ENCODE peak calls at places on chromosomes 7 and 10, in nine cellular contexts. One of them, this sample, is unnamed.

GRCh38 chr10:5198386-5198785 is 1.7 kb downstream of the AKR1C4 start:
- DNase-seq in lung: no peak
- DNase-seq in endothelial cell: no peak
- DNase-seq in uterus: no peak
- DNase-seq in fibroblast of lung: no peak
- DNase-seq in activated CD8-positive, alpha-beta T cell treated with anti-CD3 and anti-CD28 coated beads for 36 hours: no peak
- DNase-seq in cardiac muscle cell: no peak
- DNase-seq in HCT116: no peak
- DNase-seq in WTC11: no peak
- DNase-seq in this sample: no peak

GRCh38 chr7:152383341-152384234 is 52.2 kb downstream of the KMT2C start:
- DNase-seq in HCT116: no peak
- DNase-seq in fibroblast of lung: peak
- DNase-seq in WTC11: no peak
- DNase-seq in activated CD8-positive, alpha-beta T cell treated with anti-CD3 and anti-CD28 coated beads for 36 hours: peak
- DNase-seq in endothelial cell: no peak
- DNase-seq in cardiac muscle cell: no peak
- DNase-seq in lung: no peak
- DNase-seq in uterus: no peak
- DNase-seq in this sample: no peak

GRCh38 chr7:111232249-111233084 is 141.5 kb downstream of the LRRN3 start:
- DNase-seq in WTC11: no peak
- DNase-seq in cardiac muscle cell: no peak
- DNase-seq in HCT116: peak
- DNase-seq in activated CD8-positive, alpha-beta T cell treated with anti-CD3 and anti-CD28 coated beads for 36 hours: no peak
- DNase-seq in endothelial cell: no peak
- DNase-seq in fibroblast of lung: peak
- DNase-seq in uterus: no peak
- DNase-seq in lung: no peak
- DNase-seq in this sample: no peak

GRCh38 chr7:151691449-151691848 is 171.8 kb upstream of the RHEB start:
- DNase-seq in lung: no peak
- DNase-seq in WTC11: no peak
- DNase-seq in HCT116: no peak
- DNase-seq in fibroblast of lung: no peak
- DNase-seq in cardiac muscle cell: no peak
- DNase-seq in activated CD8-positive, alpha-beta T cell treated with anti-CD3 and anti-CD28 coated beads for 36 hours: no peak
- DNase-seq in endothelial cell: no peak
- DNase-seq in uterus: no peak
- DNase-seq in this sample: no peak

GRCh38 chr10:123862421-123863188 is 29.0 kb downstream of the CPXM2 start:
- DNase-seq in lung: no peak
- DNase-seq in HCT116: no peak
- DNase-seq in activated CD8-positive, alpha-beta T cell treated with anti-CD3 and anti-CD28 coated beads for 36 hours: no peak
- DNase-seq in WTC11: no peak
- DNase-seq in uterus: no peak
- DNase-seq in cardiac muscle cell: no peak
- DNase-seq in fibroblast of lung: no peak
- DNase-seq in endothelial cell: no peak
- DNase-seq in this sample: no peak

GRCh38 chr7:117110480-117111315 is 157.4 kb downstream of the ST7 start:
- DNase-seq in endothelial cell: peak
- DNase-seq in HCT116: no peak
- DNase-seq in WTC11: no peak
- DNase-seq in uterus: no peak
- DNase-seq in cardiac muscle cell: no peak
- DNase-seq in fibroblast of lung: no peak
- DNase-seq in lung: no peak
- DNase-seq in activated CD8-positive, alpha-beta T cell treated with anti-CD3 and anti-CD28 coated beads for 36 hours: peak
- DNase-seq in this sample: peak

GRCh38 chr7:105905209-105905910 is 29.0 kb upstream of the ATXN7L1 start:
- DNase-seq in lung: no peak
- DNase-seq in activated CD8-positive, alpha-beta T cell treated with anti-CD3 and anti-CD28 coated beads for 36 hours: no peak
- DNase-seq in cardiac muscle cell: no peak
- DNase-seq in WTC11: peak
- DNase-seq in uterus: no peak
- DNase-seq in HCT116: no peak
- DNase-seq in fibroblast of lung: no peak
- DNase-seq in endothelial cell: no peak
- DNase-seq in this sample: no peak

GRCh38 chr10:27258838-27259532 is 18.4 kb upstream of the ACBD5 start:
- DNase-seq in cardiac muscle cell: peak
- DNase-seq in activated CD8-positive, alpha-beta T cell treated with anti-CD3 and anti-CD28 coated beads for 36 hours: peak
- DNase-seq in HCT116: no peak
- DNase-seq in endothelial cell: peak
- DNase-seq in fibroblast of lung: no peak
- DNase-seq in WTC11: peak
- DNase-seq in uterus: no peak
- DNase-seq in lung: no peak
- DNase-seq in this sample: peak

GRCh38 chr10:104640339-104641149 is 546 bp upstream of the SORCS3 start:
- DNase-seq in lung: no peak
- DNase-seq in cardiac muscle cell: peak
- DNase-seq in endothelial cell: peak
- DNase-seq in uterus: no peak
- DNase-seq in fibroblast of lung: no peak
- DNase-seq in WTC11: peak
- DNase-seq in activated CD8-positive, alpha-beta T cell treated with anti-CD3 and anti-CD28 coated beads for 36 hours: no peak
- DNase-seq in HCT116: no peak
- DNase-seq in this sample: no peak

GRCh38 chr10:104641150-104642000 is at the start of gene SORCS3:
- DNase-seq in HCT116: no peak
- DNase-seq in cardiac muscle cell: peak
- DNase-seq in fibroblast of lung: peak
- DNase-seq in uterus: no peak
- DNase-seq in endothelial cell: peak
- DNase-seq in lung: no peak
- DNase-seq in activated CD8-positive, alpha-beta T cell treated with anti-CD3 and anti-CD28 coated beads for 36 hours: no peak
- DNase-seq in WTC11: peak
- DNase-seq in this sample: no peak

GRCh38 chr10:104642001-104642270 is 846 bp downstream of the SORCS3 start:
- DNase-seq in HCT116: no peak
- DNase-seq in lung: no peak
- DNase-seq in activated CD8-positive, alpha-beta T cell treated with anti-CD3 and anti-CD28 coated beads for 36 hours: no peak
- DNase-seq in cardiac muscle cell: no peak
- DNase-seq in uterus: no peak
- DNase-seq in fibroblast of lung: no peak
- DNase-seq in WTC11: peak
- DNase-seq in endothelial cell: no peak
- DNase-seq in this sample: no peak

GRCh38 chr10:104639595-104640338 is 1.3 kb upstream of the SORCS3 start:
- DNase-seq in WTC11: peak
- DNase-seq in HCT116: no peak
- DNase-seq in fibroblast of lung: no peak
- DNase-seq in uterus: no peak
- DNase-seq in lung: no peak
- DNase-seq in endothelial cell: peak
- DNase-seq in activated CD8-positive, alpha-beta T cell treated with anti-CD3 and anti-CD28 coated beads for 36 hours: no peak
- DNase-seq in cardiac muscle cell: peak
- DNase-seq in this sample: no peak

DNA sequence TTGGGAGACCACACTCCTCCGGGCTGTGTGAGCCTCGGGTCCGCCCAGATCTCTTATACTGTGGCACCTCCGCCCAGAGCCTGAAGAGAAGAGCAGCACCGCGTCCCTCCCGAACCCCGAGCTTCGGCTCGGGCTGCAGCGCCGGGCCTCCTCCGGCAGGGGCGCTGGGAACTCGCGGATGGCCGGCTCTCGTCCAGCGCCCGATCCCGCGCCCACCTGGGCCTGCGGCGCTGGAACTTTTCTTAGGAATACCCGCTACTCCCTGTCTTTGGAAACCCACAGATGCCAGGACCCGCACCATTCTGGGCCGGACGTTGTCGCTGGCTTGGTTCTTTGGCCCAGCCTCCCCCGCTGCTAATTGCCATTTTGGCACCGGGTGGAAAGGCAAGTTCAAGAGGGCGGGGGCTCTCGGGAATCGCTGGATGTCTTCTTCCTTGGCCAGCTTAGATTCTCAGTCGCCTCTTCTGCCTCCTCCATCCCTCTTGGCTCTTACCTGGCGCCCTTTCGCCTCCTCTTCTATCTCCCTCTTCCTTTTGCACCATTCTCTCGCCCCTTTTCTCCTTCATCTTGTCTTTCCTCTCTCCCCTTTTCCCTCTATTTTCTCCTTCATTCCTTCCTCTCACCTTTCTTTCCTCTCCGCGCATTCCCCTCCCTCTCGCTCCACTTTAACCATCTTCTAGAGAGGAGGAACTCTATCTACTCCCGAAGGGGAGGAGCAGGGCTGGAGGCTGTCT is 2.1 kb upstream of the SORCS3 start:
- DNase-seq in cardiac muscle cell: peak
- DNase-seq in activated CD8-positive, alpha-beta T cell treated with anti-CD3 and anti-CD28 coated beads for 36 hours: no peak
- DNase-seq in endothelial cell: peak
- DNase-seq in uterus: no peak
- DNase-seq in fibroblast of lung: no peak
- DNase-seq in lung: no peak
- DNase-seq in HCT116: no peak
- DNase-seq in WTC11: peak
- DNase-seq in this sample: peak
- TF ChIP-seq CTCF in cardiac muscle cell: peak
- TF ChIP-seq CTCF in activated CD8-positive, alpha-beta T cell treated with anti-CD3 and anti-CD28 coated beads for 36 hours: peak
- TF ChIP-seq CTCF in endothelial cell: peak
- TF ChIP-seq CTCF in uterus: peak
- TF ChIP-seq CTCF in fibroblast of lung: peak
- TF ChIP-seq CTCF in lung: no peak
- TF ChIP-seq CTCF in HCT116: no peak
- TF ChIP-seq CTCF in WTC11: peak
- TF ChIP-seq CTCF in this sample: peak

GRCh38 chr10:21125471-21126228 is 228.5 kb upstream of the NEBL start:
- DNase-seq in activated CD8-positive, alpha-beta T cell treated with anti-CD3 and anti-CD28 coated beads for 36 hours: no peak
- DNase-seq in fibroblast of lung: no peak
- DNase-seq in endothelial cell: no peak
- DNase-seq in WTC11: no peak
- DNase-seq in lung: no peak
- DNase-seq in cardiac muscle cell: no peak
- DNase-seq in HCT116: no peak
- DNase-seq in uterus: no peak
- DNase-seq in this sample: no peak

DNA sequence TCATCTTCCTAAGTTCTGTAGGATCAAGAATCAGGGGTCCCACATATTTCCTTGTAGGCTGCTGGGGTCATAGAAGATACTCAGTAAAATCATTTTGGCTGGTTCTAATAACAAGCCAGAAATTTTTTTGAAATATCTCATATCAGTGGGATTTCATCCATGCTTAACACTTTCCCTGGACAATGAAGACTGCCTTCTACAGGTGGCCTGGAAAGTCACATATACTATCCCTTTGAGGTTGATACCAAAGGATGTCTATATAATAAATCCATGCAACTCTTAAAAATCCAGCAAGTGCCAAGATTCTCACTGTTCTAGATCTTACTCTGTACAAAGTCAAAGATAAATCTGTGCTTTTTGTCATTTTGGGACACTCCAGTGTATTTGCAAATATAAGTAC is 225.8 kb upstream of the NEBL start:
- DNase-seq in endothelial cell: no peak
- DNase-seq in WTC11: no peak
- DNase-seq in lung: no peak
- DNase-seq in uterus: no peak
- DNase-seq in activated CD8-positive, alpha-beta T cell treated with anti-CD3 and anti-CD28 coated beads for 36 hours: no peak
- DNase-seq in fibroblast of lung: no peak
- DNase-seq in HCT116: no peak
- DNase-seq in cardiac muscle cell: no peak
- DNase-seq in this sample: no peak
- TF ChIP-seq CTCF in endothelial cell: no peak
- TF ChIP-seq CTCF in WTC11: no peak
- TF ChIP-seq CTCF in lung: peak
- TF ChIP-seq CTCF in uterus: no peak
- TF ChIP-seq CTCF in activated CD8-positive, alpha-beta T cell treated with anti-CD3 and anti-CD28 coated beads for 36 hours: no peak
- TF ChIP-seq CTCF in fibroblast of lung: no peak
- TF ChIP-seq CTCF in HCT116: no peak
- TF ChIP-seq CTCF in cardiac muscle cell: no peak
- TF ChIP-seq CTCF in this sample: no peak

GRCh38 chr10:47403401-47404318 is 19.6 kb upstream of the ZNF488 start:
- DNase-seq in activated CD8-positive, alpha-beta T cell treated with anti-CD3 and anti-CD28 coated beads for 36 hours: no peak
- DNase-seq in lung: peak
- DNase-seq in fibroblast of lung: no peak
- DNase-seq in endothelial cell: no peak
- DNase-seq in WTC11: no peak
- DNase-seq in HCT116: no peak
- DNase-seq in uterus: peak
- DNase-seq in cardiac muscle cell: peak
- DNase-seq in this sample: no peak
- TF ChIP-seq CTCF in activated CD8-positive, alpha-beta T cell treated with anti-CD3 and anti-CD28 coated beads for 36 hours: no peak
- TF ChIP-seq CTCF in lung: no peak
- TF ChIP-seq CTCF in fibroblast of lung: no peak
- TF ChIP-seq CTCF in endothelial cell: no peak
- TF ChIP-seq CTCF in WTC11: no peak
- TF ChIP-seq CTCF in HCT116: no peak
- TF ChIP-seq CTCF in uterus: no peak
- TF ChIP-seq CTCF in cardiac muscle cell: peak
- TF ChIP-seq CTCF in this sample: no peak

GRCh38 chr10:108782411-108782810 is 1140.9 kb downstream of the XPNPEP1 start:
- DNase-seq in uterus: no peak
- DNase-seq in endothelial cell: no peak
- DNase-seq in activated CD8-positive, alpha-beta T cell treated with anti-CD3 and anti-CD28 coated beads for 36 hours: no peak
- DNase-seq in lung: no peak
- DNase-seq in cardiac muscle cell: no peak
- DNase-seq in WTC11: no peak
- DNase-seq in HCT116: no peak
- DNase-seq in fibroblast of lung: peak
- DNase-seq in this sample: no peak

GRCh38 chr10:108784534-108784933 is 1138.8 kb downstream of the XPNPEP1 start:
- DNase-seq in cardiac muscle cell: no peak
- DNase-seq in lung: no peak
- DNase-seq in endothelial cell: no peak
- DNase-seq in HCT116: no peak
- DNase-seq in fibroblast of lung: no peak
- DNase-seq in activated CD8-positive, alpha-beta T cell treated with anti-CD3 and anti-CD28 coated beads for 36 hours: no peak
- DNase-seq in uterus: no peak
- DNase-seq in WTC11: no peak
- DNase-seq in this sample: no peak

GRCh38 chr10:108785011-108785410 is 1138.3 kb downstream of the XPNPEP1 start:
- DNase-seq in endothelial cell: no peak
- DNase-seq in HCT116: no peak
- DNase-seq in cardiac muscle cell: no peak
- DNase-seq in WTC11: no peak
- DNase-seq in lung: no peak
- DNase-seq in activated CD8-positive, alpha-beta T cell treated with anti-CD3 and anti-CD28 coated beads for 36 hours: no peak
- DNase-seq in fibroblast of lung: no peak
- DNase-seq in uterus: no peak
- DNase-seq in this sample: no peak

GRCh38 chr10:108787932-108788331 is 1135.4 kb downstream of the XPNPEP1 start:
- DNase-seq in HCT116: no peak
- DNase-seq in WTC11: no peak
- DNase-seq in uterus: no peak
- DNase-seq in cardiac muscle cell: no peak
- DNase-seq in lung: no peak
- DNase-seq in activated CD8-positive, alpha-beta T cell treated with anti-CD3 and anti-CD28 coated beads for 36 hours: no peak
- DNase-seq in endothelial cell: no peak
- DNase-seq in fibroblast of lung: peak
- DNase-seq in this sample: no peak

DNA sequence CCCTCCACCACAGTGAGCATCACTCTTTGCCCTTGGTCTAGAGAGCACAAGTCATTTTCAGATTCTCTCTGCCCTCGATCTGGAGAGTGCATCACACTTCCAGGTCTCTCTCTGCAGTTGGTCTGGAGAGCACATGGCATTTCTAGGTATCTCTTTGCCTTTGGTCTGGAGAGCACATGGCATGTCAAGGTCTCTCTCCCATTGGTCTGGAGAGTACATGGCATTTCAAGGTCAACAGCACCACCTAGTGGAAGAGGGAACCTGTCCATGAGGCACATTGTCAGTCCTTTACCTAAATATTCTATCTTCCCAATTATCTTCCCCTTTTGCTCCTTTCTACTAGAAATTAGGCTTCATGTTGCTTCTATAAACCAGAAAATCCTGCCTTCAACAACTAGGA is 1139.4 kb downstream of the XPNPEP1 start:
- DNase-seq in activated CD8-positive, alpha-beta T cell treated with anti-CD3 and anti-CD28 coated beads for 36 hours: peak
- DNase-seq in HCT116: peak
- DNase-seq in WTC11: peak
- DNase-seq in uterus: no peak
- DNase-seq in cardiac muscle cell: no peak
- DNase-seq in endothelial cell: peak
- DNase-seq in fibroblast of lung: peak
- DNase-seq in lung: peak
- DNase-seq in this sample: peak
- TF ChIP-seq CTCF in activated CD8-positive, alpha-beta T cell treated with anti-CD3 and anti-CD28 coated beads for 36 hours: peak
- TF ChIP-seq CTCF in HCT116: peak
- TF ChIP-seq CTCF in WTC11: peak
- TF ChIP-seq CTCF in uterus: no peak
- TF ChIP-seq CTCF in cardiac muscle cell: peak
- TF ChIP-seq CTCF in endothelial cell: peak
- TF ChIP-seq CTCF in fibroblast of lung: no peak
- TF ChIP-seq CTCF in lung: no peak
- TF ChIP-seq CTCF in this sample: peak

This sample was measured in GM13976.